ENCODE peak calls at places on chromosome 17, in eight cellular contexts. X is lower leg skin; J is skeletal muscle cell; U is GM20000; I is AG04449; V is activated naive CD4-positive, alpha-beta T cell; W is NCI-H2081; D is kidney glomerular epithelial cell. O is an unnamed sample.
A peak's percentile ranks its signal among the peaks of the same experiment; 100 is the strongest.

GRCh38 chr17:57261084-57261461 is 4.8 kb downstream of the MSI2 start:
- DNase-seq in V (no peak), D (no peak), X (no peak), J (no peak), I (no peak), U (no peak), W (no peak), O (no peak)

GRCh38 chr17:42121066-42121769 is at the start of gene KAT2A:
- DNase-seq in X (peak; percentile 73), V (peak; percentile 28), J (peak; percentile 39), U (peak; percentile 96), I (no peak), D (peak; percentile 30), W (peak; percentile 84), O (peak; percentile 73)

GRCh38 chr17:228223-228615 is 46.8 kb upstream of the DOC2B start:
- DNase-seq in I (no peak), U (no peak), X (no peak), V (no peak), W (no peak), D (no peak), J (no peak), O (no peak)

GRCh38 chr17:40818343-40818732 is 4.1 kb downstream of the KRT10 start:
- DNase-seq in J (no peak), W (no peak), D (no peak), U (no peak), V (no peak), X (no peak), I (no peak), O (no peak)

GRCh38 chr17:66822009-66822408 is 12.9 kb upstream of the CACNG5 start:
- DNase-seq in D (no peak), V (no peak), I (no peak), W (no peak), X (no peak), U (no peak), J (no peak), O (no peak)

GRCh38 chr17:8285270-8286181 is 2.9 kb upstream of the RANGRF start:
- DNase-seq in J (no peak), W (no peak), U (no peak), X (no peak), V (no peak), I (no peak), D (no peak), O (no peak)

GRCh38 chr17:4449736-4450135 is 16.0 kb downstream of the SPNS3 start:
- DNase-seq in X (no peak), W (no peak), V (no peak), I (no peak), J (no peak), D (no peak), U (no peak), O (no peak)

GRCh38 chr17:27290916-27291598 is 2.9 kb upstream of the WSB1 start:
- DNase-seq in J (no peak), X (no peak), W (no peak), V (no peak), U (no peak), D (no peak), I (no peak), O (peak; percentile 26)

GRCh38 chr17:48375356-48375755 is 54.7 kb downstream of the SKAP1 start:
- DNase-seq in D (peak; percentile 29), J (peak; percentile 12), V (no peak), X (no peak), W (no peak), I (peak; percentile 14), U (no peak), O (no peak)

GRCh38 chr17:77829871-77830799 is 128.4 kb upstream of the TNRC6C start:
- DNase-seq in X (peak; percentile 32), I (no peak), U (no peak), V (no peak), D (peak; percentile 39), J (peak; percentile 42), W (no peak), O (no peak)

GRCh38 chr17:1110844-1111598 is 68.8 kb downstream of the ABR start:
- DNase-seq in J (peak; percentile 62), I (peak; percentile 44), U (no peak), W (no peak), D (peak; percentile 81), V (no peak), X (no peak), O (peak; percentile 52)

GRCh38 chr17:55453836-55454557 is 32.4 kb upstream of the MMD start:
- DNase-seq in J (no peak), I (no peak), U (no peak), X (no peak), V (no peak), W (no peak), D (no peak), O (no peak)

GRCh38 chr17:36850794-36851193 is 86.5 kb upstream of the LHX1 start:
- DNase-seq in V (no peak), X (no peak), U (no peak), I (no peak), D (peak; percentile 32), J (no peak), W (no peak), O (no peak)

GRCh38 chr17:60304502-60304901 is 87.4 kb downstream of the USP32 start:
- DNase-seq in W (no peak), V (no peak), I (no peak), X (no peak), U (no peak), D (no peak), J (no peak), O (no peak)

GRCh38 chr17:33039874-33040273 is 48.2 kb downstream of the SPACA3 start:
- DNase-seq in X (no peak), U (no peak), D (peak; percentile 49), V (no peak), W (no peak), I (peak; percentile 28), J (peak; percentile 43), O (no peak)

GRCh38 chr17:51389875-51390274 is 129.5 kb downstream of the UTP18 start:
- DNase-seq in X (no peak), J (no peak), I (no peak), U (no peak), V (no peak), W (no peak), D (no peak), O (no peak)

GRCh38 chr17:50923611-50924010 is 57.5 kb upstream of the TOB1 start:
- DNase-seq in J (no peak), I (no peak), W (peak; percentile 70), U (no peak), D (no peak), V (no peak), X (no peak), O (peak; percentile 20)

GRCh38 chr17:7313028-7313889 is 1.9 kb downstream of the GPS2 start:
- DNase-seq in V (no peak), X (no peak), W (no peak), I (no peak), U (no peak), J (no peak), D (peak; percentile 7), O (no peak)

GRCh38 chr17:48215583-48216139 is 108.1 kb downstream of the SNX11 start:
- DNase-seq in X (no peak), U (peak; percentile 39), I (no peak), J (no peak), D (peak; percentile 77), V (no peak), W (peak; percentile 76), O (peak; percentile 85)

GRCh38 chr17:61128671-61129115 is 270.9 kb upstream of the TBX2 start:
- DNase-seq in V (no peak), I (no peak), X (no peak), J (peak; percentile 29), W (no peak), D (no peak), U (no peak), O (no peak)

GRCh38 chr17:623121-623520 is 91.5 kb downstream of the VPS53 start:
- DNase-seq in D (no peak), X (no peak), W (no peak), V (no peak), U (no peak), I (no peak), J (no peak), O (no peak)

GRCh38 chr17:28240688-28241340 is 78.2 kb upstream of the TMEM97 start:
- DNase-seq in I (no peak), J (no peak), D (no peak), X (no peak), U (no peak), W (no peak), V (no peak), O (no peak)

GRCh38 chr17:19900809-19901208 is 33.1 kb upstream of the ULK2 start:
- DNase-seq in X (no peak), I (no peak), U (no peak), W (no peak), D (no peak), J (no peak), V (no peak), O (no peak)

GRCh38 chr17:43712397-43712796 is 46.2 kb downstream of the SOST start:
- DNase-seq in X (no peak), U (no peak), I (no peak), W (no peak), D (no peak), V (no peak), J (no peak), O (no peak)

GRCh38 chr17:37701424-37702020 is 43.3 kb downstream of the HNF1B start:
- DNase-seq in U (peak; percentile 66), J (no peak), X (no peak), D (no peak), W (no peak), I (no peak), V (no peak), O (no peak)

GRCh38 chr17:57701121-57701520 is 44.0 kb downstream of the CCDC182 start:
- DNase-seq in V (no peak), X (no peak), U (no peak), J (no peak), W (no peak), D (no peak), I (no peak), O (peak; percentile 25)

GRCh38 chr17:64608571-64608981 is 53.5 kb downstream of the SMURF2 start:
- DNase-seq in V (no peak), X (no peak), U (no peak), I (no peak), D (peak; percentile 48), W (no peak), J (no peak), O (no peak)

GRCh38 chr17:17351901-17352781 is 49.0 kb downstream of the NT5M start:
- DNase-seq in I (no peak), W (no peak), V (no peak), J (no peak), U (no peak), X (no peak), D (no peak), O (no peak)

GRCh38 chr17:73340093-73340596 is 28.3 kb upstream of the CDC42EP4 start:
- DNase-seq in W (no peak), D (peak; percentile 94), U (no peak), V (no peak), J (peak; percentile 66), I (peak; percentile 65), X (peak; percentile 65), O (no peak)

GRCh38 chr17:55356440-55357328 is 65.0 kb downstream of the MMD start:
- DNase-seq in X (peak; percentile 74), V (peak; percentile 3), I (no peak), U (peak; percentile 72), J (no peak), D (peak; percentile 59), W (peak; percentile 78), O (peak; percentile 30)